ENCODE peak calls at places on chromosomes 4 and X, in eight cellular contexts. M is stimulated activated CD4-positive, alpha-beta T cell treated with anti-CD3 and anti-CD28 coated beads, TNF-alpha, amount 100 ng/mL, for 48 hours; I is endothelial cell; X is CD4-positive, CD25-positive, alpha-beta regulatory T cell; B is fibroblast of lung; Q is GM10248; V is SK-MEL-5; W is CD4-positive, alpha-beta T cell. L is an unnamed sample.

GRCh38 chr4:148415500-148415899 is 26.7 kb downstream of the NR3C2 start:
- DNase-seq in I (no peak), X (peak), V (peak), M (no peak), B (peak), Q (no peak), W (no peak), L (no peak)

GRCh38 chr4:168864831-168865541 is 145.1 kb downstream of the CBR4 start:
- DNase-seq in V (peak), X (no peak), B (peak), W (no peak), M (no peak), I (no peak), Q (no peak), L (no peak)

GRCh38 chr4:134202557-134202956 is 968 bp upstream of the PABPC4L start:
- DNase-seq in B (peak), V (no peak), Q (no peak), X (no peak), M (no peak), W (no peak), I (no peak), L (no peak)

GRCh38 chrX:125295337-125295736 is 24.3 kb upstream of the TEX13C start:
- DNase-seq in Q (no peak), X (peak), I (no peak), V (peak), B (no peak), M (no peak), W (no peak), L (no peak)

GRCh38 chrX:17559728-17560379 is 177.4 kb upstream of the SCML1 start:
- DNase-seq in I (no peak), Q (no peak), X (no peak), B (peak), W (no peak), V (no peak), M (no peak), L (no peak)

GRCh38 chr4:89157488-89158024 is 46.2 kb downstream of the TIGD2 start:
- DNase-seq in B (no peak), I (no peak), V (peak), W (no peak), X (peak), Q (no peak), M (no peak), L (no peak)

GRCh38 chr4:8553216-8553615 is 27.0 kb upstream of the GPR78 start:
- DNase-seq in V (no peak), B (no peak), M (no peak), W (no peak), I (no peak), X (no peak), Q (no peak), L (no peak)

GRCh38 chrX:8405631-8406030 is 59.0 kb upstream of the VCX3B start:
- DNase-seq in W (no peak), M (no peak), Q (no peak), I (no peak), B (peak), V (no peak), X (no peak), L (no peak)

GRCh38 chr4:184281231-184282139 is 63.8 kb upstream of the ENPP6 start:
- DNase-seq in M (no peak), V (no peak), W (no peak), B (no peak), I (no peak), X (peak), Q (peak), L (no peak)